ENCODE peak calls at places on chromosomes 2 and 18, in four cellular contexts. O is heart left ventricle, Q is right lobe of liver, I is HepG2. Y is an unnamed sample.

GRCh38 chr2:234932591-234933168 is 19.1 kb upstream of the SH3BP4 start:
- DNase-seq in Q (no peak), I (no peak), O (no peak), Y (no peak)

GRCh38 chr2:212548459-212548815 is 9.8 kb upstream of the ERBB4 start:
- DNase-seq in Q (no peak), O (no peak), I (peak), Y (peak)

GRCh38 chr2:200509227-200509607 is 651 bp downstream of the KCTD18 start:
- DNase-seq in I (no peak), O (no peak), Q (no peak), Y (peak)

GRCh38 chr2:38148501-38148900 is 72.5 kb upstream of the CYP1B1 start:
- DNase-seq in I (peak), Q (peak), O (no peak), Y (no peak)

GRCh38 chr18:49565656-49566055 is 3.8 kb downstream of the LIPG start:
- DNase-seq in O (peak), Q (peak), I (no peak), Y (no peak)

GRCh38 chr18:1452821-1453220 is 548.1 kb downstream of the ADCYAP1 start:
- DNase-seq in O (no peak), I (no peak), Q (no peak), Y (no peak)

GRCh38 chr2:42835577-42836371 is 43.4 kb upstream of the HAAO start:
- DNase-seq in Q (peak), I (peak), O (no peak), Y (no peak)

GRCh38 chr2:189113963-189114362 is 65.6 kb downstream of the COL5A2 start:
- DNase-seq in O (no peak), Q (no peak), I (no peak), Y (no peak)

GRCh38 chr18:30359521-30359920 is 683.0 kb downstream of the DSC3 start:
- DNase-seq in Q (no peak), O (no peak), I (no peak), Y (no peak)

GRCh38 chr2:122340246-122340645 is 584.8 kb downstream of the TSN start:
- DNase-seq in Q (no peak), I (no peak), O (no peak), Y (no peak)

GRCh38 chr2:54957321-54957999 is 92.8 kb downstream of the RTN4 start:
- DNase-seq in I (no peak), Q (no peak), O (no peak), Y (no peak)

GRCh38 chr18:3012306-3012919 is 531 bp downstream of the LPIN2 start:
- DNase-seq in O (peak), I (no peak), Q (peak), Y (peak)

GRCh38 chr18:335741-336140 is 67.9 kb upstream of the THOC1 start:
- DNase-seq in O (no peak), Q (no peak), I (no peak), Y (no peak)

GRCh38 chr2:142745691-142746090 is 131.8 kb upstream of the KYNU start:
- DNase-seq in O (no peak), Q (no peak), I (peak), Y (no peak)

GRCh38 chr2:207594731-207595130 is 30.5 kb downstream of the METTL21A start:
- DNase-seq in Q (no peak), I (no peak), O (no peak), Y (no peak)

GRCh38 chr2:33021542-33022259 is 74.9 kb downstream of the LTBP1 start:
- DNase-seq in O (no peak), I (no peak), Q (no peak), Y (no peak)

GRCh38 chr2:203400805-203401585 is 72.8 kb downstream of the ABI2 start:
- DNase-seq in I (no peak), Q (no peak), O (no peak), Y (no peak)

GRCh38 chr2:215653344-215654015 is 217.6 kb upstream of the FN1 start:
- DNase-seq in O (no peak), Q (no peak), I (no peak), Y (no peak)

GRCh38 chr2:12321017-12321641 is 395.6 kb upstream of the TRIB2 start:
- DNase-seq in O (peak), Q (no peak), I (no peak), Y (no peak)

GRCh38 chr2:206083602-206084467 is 2.1 kb downstream of the INO80D start:
- DNase-seq in I (no peak), O (no peak), Q (no peak), Y (peak)

GRCh38 chr2:150572961-150573395 is 85.5 kb upstream of the RND3 start:
- DNase-seq in O (no peak), I (no peak), Q (no peak), Y (no peak)

GRCh38 chr2:122960727-122961641 is 1064.1 kb upstream of the CNTNAP5 start:
- DNase-seq in I (no peak), Q (no peak), O (no peak), Y (no peak)

GRCh38 chr2:241863021-241863954 is 4.6 kb upstream of the PDCD1 start:
- DNase-seq in I (no peak), Q (no peak), O (peak), Y (no peak)

GRCh38 chr2:20634430-20635095 is 16.3 kb downstream of the HS1BP3 start:
- DNase-seq in I (no peak), O (no peak), Q (no peak), Y (peak)

GRCh38 chr2:36577884-36578283 is 20.1 kb downstream of the FEZ2 start:
- DNase-seq in O (no peak), Q (no peak), I (no peak), Y (no peak)

GRCh38 chr18:79400091-79400590 is 4.4 kb downstream of the NFATC1 start:
- DNase-seq in O (peak), I (no peak), Q (no peak), Y (peak)

GRCh38 chr2:68741238-68741637 is 6.6 kb downstream of the ARHGAP25 start:
- DNase-seq in O (no peak), Q (no peak), I (no peak), Y (no peak)

GRCh38 chr2:19973471-19973870 is 16.4 kb downstream of the WDR35 start:
- DNase-seq in O (no peak), Q (no peak), I (no peak), Y (no peak)

GRCh38 chr2:185130685-185131084 is 532.4 kb downstream of the ZNF804A start:
- DNase-seq in Q (no peak), O (no peak), I (no peak), Y (no peak)

GRCh38 chr2:25151718-25152117 is 16.7 kb downstream of the POMC start:
- DNase-seq in Q (no peak), I (no peak), O (no peak), Y (no peak)

GRCh38 chr2:237235383-237236095 is 149.8 kb downstream of the COPS8 start:
- DNase-seq in I (peak), Q (peak), O (peak), Y (no peak)

GRCh38 chr18:76803814-76804213 is 18.5 kb upstream of the ZNF236 start:
- DNase-seq in Q (peak), O (peak), I (peak), Y (peak)

GRCh38 chr2:41908349-41908748 is 139.5 kb upstream of the PKDCC start:
- DNase-seq in I (no peak), Q (no peak), O (no peak), Y (no peak)

GRCh38 chr2:174465327-174465726 is 21.5 kb downstream of the GPR155 start:
- DNase-seq in O (no peak), I (peak), Q (no peak), Y (no peak)

GRCh38 chr18:13934676-13935075 is 19.3 kb upstream of the MC2R start:
- DNase-seq in I (no peak), Q (no peak), O (no peak), Y (no peak)

GRCh38 chr2:167140767-167141166 is 252.5 kb downstream of the XIRP2 start:
- DNase-seq in O (peak), Q (no peak), I (peak), Y (no peak)

GRCh38 chr2:160494243-160494642 is 636 bp upstream of the RBMS1 start:
- DNase-seq in I (no peak), O (no peak), Q (no peak), Y (no peak)

GRCh38 chr2:227582369-227582768 is 16.3 kb upstream of the SCYGR2 start:
- DNase-seq in I (no peak), O (no peak), Q (no peak), Y (no peak)

GRCh38 chr2:227576812-227577211 is 21.9 kb upstream of the SCYGR2 start:
- DNase-seq in I (no peak), O (no peak), Q (no peak), Y (no peak)

GRCh38 chr2:227577555-227577954 is 21.1 kb upstream of the SCYGR2 start:
- DNase-seq in O (no peak), I (peak), Q (no peak), Y (no peak)

GRCh38 chr2:227576110-227576509 is 22.6 kb upstream of the SCYGR2 start:
- DNase-seq in O (no peak), Q (no peak), I (no peak), Y (no peak)

GRCh38 chr2:227578642-227579041 is 20.1 kb upstream of the SCYGR2 start:
- DNase-seq in O (no peak), Q (no peak), I (no peak), Y (peak)
- TF ChIP-seq POLR2A in O (no peak), Q (no peak), I (no peak), Y (no peak)

GRCh38 chr18:22170421-22171262 is 1.3 kb downstream of the GATA6 start:
- DNase-seq in Q (peak), I (peak), O (peak), Y (peak)

GRCh38 chr18:22169011-22169888 is at the start of gene GATA6:
- DNase-seq in O (peak), I (peak), Q (peak), Y (peak)

GRCh38 chr18:22168360-22168921 is 948 bp upstream of the GATA6 start:
- DNase-seq in I (peak), O (peak), Q (peak), Y (peak)

GRCh38 chr18:22171263-22171838 is 2.0 kb downstream of the GATA6 start:
- DNase-seq in Q (no peak), I (no peak), O (no peak), Y (no peak)

GRCh38 chr18:22169889-22170420 is 566 bp downstream of the GATA6 start:
- DNase-seq in O (peak), I (peak), Q (peak), Y (peak)
- TF ChIP-seq POLR2A in O (no peak), I (no peak), Q (no peak), Y (no peak)

DNA sequence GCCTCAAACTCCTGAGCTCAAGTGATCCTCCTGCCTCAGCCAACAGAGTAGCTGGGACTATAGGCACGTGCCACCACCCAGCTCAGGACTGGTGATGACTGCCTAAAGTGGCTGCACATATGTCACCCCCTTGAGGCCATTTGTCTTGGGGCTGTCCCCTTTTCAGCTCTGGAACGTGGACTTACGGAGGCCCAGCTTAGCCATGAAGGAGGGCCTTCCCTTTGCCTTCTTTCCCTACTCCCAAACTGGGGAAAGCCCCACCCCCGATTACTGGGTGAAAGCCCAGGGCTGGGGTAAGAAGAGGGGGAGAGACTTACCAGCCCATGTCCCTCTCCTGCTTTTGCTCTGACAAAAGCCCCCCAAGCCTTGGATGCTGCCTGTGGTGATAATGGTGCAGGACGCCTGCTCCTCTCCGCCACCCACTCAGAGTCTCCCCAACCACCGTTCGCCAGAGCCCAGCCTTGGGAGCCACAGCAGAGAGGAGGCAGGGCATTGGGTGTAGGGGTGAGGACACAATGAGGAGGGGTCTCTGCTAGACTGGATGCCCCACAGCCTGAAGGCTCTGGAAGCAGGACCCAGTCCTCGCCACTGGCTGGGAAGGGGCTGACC is 2.5 kb upstream of the DUSP2 start:
- DNase-seq in I (no peak), Q (no peak), O (peak), Y (peak)
- TF ChIP-seq POLR2A in I (no peak), Q (no peak), O (no peak), Y (no peak)

DNA sequence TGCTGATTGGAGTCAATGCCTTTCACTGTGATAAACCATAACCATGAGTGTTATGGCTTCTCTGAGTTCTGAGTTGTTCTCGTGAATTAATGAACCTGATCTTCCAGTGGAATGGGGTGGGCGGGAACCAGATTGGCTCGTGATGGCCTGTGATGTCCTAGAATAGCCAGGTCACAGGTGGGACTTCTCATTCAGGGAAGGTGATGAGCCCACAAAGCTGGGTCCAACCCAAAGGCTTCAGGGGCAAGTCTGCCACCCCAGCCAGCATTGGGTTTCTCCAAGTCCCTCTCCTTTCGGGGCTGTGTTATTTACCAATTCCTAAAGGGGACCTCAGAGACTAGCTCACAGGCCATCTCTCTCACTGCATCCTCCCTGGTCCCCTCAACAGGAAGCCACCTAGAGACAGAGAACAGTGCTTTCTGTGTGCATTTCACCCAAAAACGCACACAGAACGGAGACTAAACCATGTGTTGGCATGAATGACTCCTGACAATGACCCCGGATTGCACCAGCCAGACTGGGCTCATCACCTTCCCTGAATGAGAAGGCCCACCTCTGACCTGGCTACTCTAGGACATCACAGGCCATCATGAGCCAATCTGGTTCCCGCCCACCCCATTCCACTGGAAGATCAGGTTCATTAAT is 85.5 kb downstream of the MALT1 start:
- DNase-seq in I (no peak), Q (no peak), O (no peak), Y (no peak)
- TF ChIP-seq POLR2A in I (no peak), Q (no peak), O (no peak), Y (no peak)

DNA sequence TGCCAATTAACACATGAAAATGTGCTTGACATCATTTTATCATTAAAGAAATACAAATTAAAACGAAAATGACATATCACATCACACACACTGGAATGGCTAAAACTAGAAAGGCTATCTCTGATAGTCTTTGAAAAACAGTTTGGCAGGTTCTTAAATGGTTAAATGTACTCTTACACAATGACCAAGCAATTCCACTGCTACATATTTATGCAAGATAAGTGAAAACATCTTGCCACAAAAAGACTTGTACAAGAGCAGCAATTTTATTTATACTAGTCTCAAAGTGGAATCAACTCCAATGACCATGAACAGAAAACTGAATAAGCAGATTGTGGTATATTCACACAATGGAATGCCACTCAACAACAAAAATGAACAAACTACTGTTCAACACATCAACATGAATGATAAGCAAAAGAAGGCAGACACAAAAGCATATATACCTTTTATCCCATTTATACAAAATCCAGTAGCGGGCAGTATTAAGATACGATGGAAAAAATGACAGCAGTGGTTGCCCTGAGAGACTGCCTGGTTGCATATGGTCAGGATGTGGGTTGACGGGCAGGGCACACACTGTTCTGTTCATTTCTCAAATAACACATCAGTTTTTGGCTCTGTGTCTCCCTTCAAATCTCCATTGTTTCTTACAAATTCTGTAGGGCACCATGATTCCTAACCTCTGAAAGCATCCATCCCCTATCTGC is 25.3 kb downstream of the SP100 start:
- DNase-seq in I (no peak), O (no peak), Q (no peak), Y (peak)
- TF ChIP-seq POLR2A in I (no peak), O (no peak), Q (no peak), Y (peak)

GRCh38 chr2:64780041-64780440 is 126.3 kb upstream of the SERTAD2 start:
- DNase-seq in Q (no peak), I (no peak), O (no peak), Y (no peak)

GRCh38 chr2:64781991-64782390 is 128.3 kb upstream of the SERTAD2 start:
- DNase-seq in I (no peak), Q (no peak), O (no peak), Y (no peak)

GRCh38 chr2:64784168-64785061 is 130.7 kb upstream of the SERTAD2 start:
- DNase-seq in Q (no peak), O (no peak), I (peak), Y (no peak)

GRCh38 chr2:64777841-64778240 is 124.1 kb upstream of the SERTAD2 start:
- DNase-seq in I (no peak), O (no peak), Q (no peak), Y (no peak)

GRCh38 chr2:64779117-64779690 is 125.5 kb upstream of the SERTAD2 start:
- DNase-seq in Q (no peak), O (no peak), I (no peak), Y (no peak)
- TF ChIP-seq POLR2A in Q (no peak), O (no peak), I (no peak), Y (no peak)